ENCODE peak calls at places on chromosomes 7 and 10, in nine cellular contexts. Y is posterior vena cava; Z is tibial nerve; P is activated T-cell treated with anti-CD3 and anti-CD28 coated beads, Interleukin-2, amount 50 U/mL, for 72 hours; I is sciatic nerve; E is renal cortical epithelial cell; Q is AML-193; B is KBM-7; H is fibroblast of lung. F is an unnamed sample.

GRCh38 chr10:123149568-123150228 is 1.8 kb downstream of the HMX2 start:
- DNase-seq in H (peak), I (no peak), E (no peak), B (no peak), Z (no peak), P (peak), Q (no peak), Y (peak), F (peak)

GRCh38 chr10:109953745-109954144 is 30.4 kb upstream of the XPNPEP1 start:
- DNase-seq in I (no peak), P (no peak), B (no peak), Y (no peak), E (no peak), Z (no peak), Q (no peak), H (no peak), F (no peak)

GRCh38 chr7:121562274-121562673 is 166.2 kb upstream of the FAM3C start:
- DNase-seq in I (no peak), Q (no peak), H (peak), B (no peak), P (no peak), E (peak), Y (no peak), Z (no peak), F (no peak)

GRCh38 chr7:42926204-42926603 is 5.8 kb downstream of the PSMA2 start:
- DNase-seq in Y (no peak), Z (no peak), I (no peak), P (no peak), Q (peak), H (no peak), E (no peak), B (peak), F (no peak)

GRCh38 chr10:12435348-12435747 is 86.0 kb downstream of the CAMK1D start:
- DNase-seq in P (no peak), I (no peak), B (no peak), Q (no peak), Y (no peak), H (no peak), E (no peak), Z (no peak), F (no peak)

GRCh38 chr7:131035088-131035770 is 292.4 kb upstream of the MKLN1 start:
- DNase-seq in Z (no peak), I (no peak), P (no peak), H (no peak), B (no peak), E (no peak), Q (no peak), Y (no peak), F (no peak)

GRCh38 chr7:101882595-101883564 is 65.5 kb downstream of the CUX1 start:
- DNase-seq in E (peak), H (peak), Q (no peak), Z (peak), P (no peak), I (peak), B (no peak), Y (peak), F (no peak)

GRCh38 chr10:79104264-79104954 is 35.6 kb downstream of the ZMIZ1 start:
- DNase-seq in Z (peak), P (no peak), B (no peak), H (peak), Y (no peak), Q (no peak), I (peak), E (peak), F (no peak)

GRCh38 chr7:128189231-128189930 is 51.7 kb upstream of the LEP start:
- DNase-seq in P (no peak), Y (peak), E (no peak), H (no peak), Q (no peak), Z (no peak), B (no peak), I (no peak), F (no peak)

GRCh38 chr7:134785842-134786241 is 6.4 kb downstream of the CALD1 start:
- DNase-seq in B (no peak), Q (no peak), E (no peak), P (no peak), Z (peak), Y (no peak), I (no peak), H (no peak), F (no peak)

GRCh38 chr7:138886501-138886917 is 88.5 kb upstream of the ATP6V0A4 start:
- DNase-seq in B (peak), I (no peak), Y (no peak), Z (peak), P (peak), H (peak), E (peak), Q (peak), F (peak)

GRCh38 chr7:155811560-155811894 is 736 bp downstream of the SHH start:
- DNase-seq in H (no peak), P (no peak), E (peak), Q (no peak), Z (no peak), I (no peak), Y (no peak), B (no peak), F (no peak)

GRCh38 chr7:3575753-3576531 is 274.9 kb downstream of the SDK1 start:
- DNase-seq in Y (no peak), Z (no peak), I (no peak), E (no peak), B (no peak), H (no peak), Q (no peak), P (no peak), F (no peak)

GRCh38 chr10:111126073-111126472 is 49.2 kb downstream of the ADRA2A start:
- DNase-seq in B (no peak), Z (no peak), Q (no peak), E (peak), Y (no peak), H (peak), I (no peak), P (no peak), F (no peak)

GRCh38 chr10:64067009-64067606 is 545.9 kb downstream of the REEP3 start:
- DNase-seq in H (no peak), Q (no peak), B (no peak), Y (no peak), P (no peak), I (no peak), E (no peak), Z (no peak), F (no peak)

GRCh38 chr10:43287056-43288007 is 20.5 kb upstream of the RASGEF1A start:
- DNase-seq in E (peak), Q (peak), Y (no peak), P (peak), B (peak), I (no peak), H (no peak), Z (no peak), F (peak)

GRCh38 chr7:110084177-110084807 is 1006.6 kb upstream of the LRRN3 start:
- DNase-seq in E (no peak), H (no peak), Y (no peak), Q (no peak), Z (no peak), P (no peak), B (no peak), I (no peak), F (no peak)

GRCh38 chr10:61592581-61592980 is 70.1 kb upstream of the CABCOCO1 start:
- DNase-seq in B (peak), Y (no peak), I (no peak), H (no peak), P (no peak), E (no peak), Z (no peak), Q (no peak), F (peak)

F was measured in activated CD8-positive, alpha-beta T cell treated with anti-CD3 and anti-CD28 coated beads for 36 hours.